ENCODE peak calls at places on chromosomes 7 and 10, in four cellular contexts. One of them, this sample, is unnamed.

GRCh38 chr7:46215987-46216567 is 295.0 kb upstream of the IGFBP3 start:
- DNase-seq in endothelial cell of umbilical vein: no peak
- DNase-seq in K562: no peak
- DNase-seq in GM12878: no peak
- DNase-seq in this sample: no peak

GRCh38 chr7:1867326-1867725 is 197.2 kb downstream of the ELFN1 start:
- DNase-seq in GM12878: no peak
- DNase-seq in endothelial cell of umbilical vein: no peak
- DNase-seq in K562: no peak
- DNase-seq in this sample: no peak

GRCh38 chr7:2242541-2243482 is 786 bp downstream of the NUDT1 start:
- DNase-seq in endothelial cell of umbilical vein: peak
- DNase-seq in GM12878: no peak
- DNase-seq in K562: peak
- DNase-seq in this sample: peak

GRCh38 chr10:23096814-23097549 is 1.6 kb downstream of the MSRB2 start:
- DNase-seq in K562: peak
- DNase-seq in endothelial cell of umbilical vein: peak
- DNase-seq in GM12878: no peak
- DNase-seq in this sample: peak

GRCh38 chr10:10794776-10795175 is 222.9 kb upstream of the CELF2 start:
- DNase-seq in GM12878: no peak
- DNase-seq in K562: no peak
- DNase-seq in endothelial cell of umbilical vein: no peak
- DNase-seq in this sample: peak

GRCh38 chr7:19378340-19378704 is 233.1 kb upstream of the FERD3L start:
- DNase-seq in K562: no peak
- DNase-seq in GM12878: no peak
- DNase-seq in endothelial cell of umbilical vein: no peak
- DNase-seq in this sample: no peak

GRCh38 chr10:57098146-57098545 is 737.1 kb upstream of the ZWINT start:
- DNase-seq in endothelial cell of umbilical vein: no peak
- DNase-seq in GM12878: no peak
- DNase-seq in K562: no peak
- DNase-seq in this sample: no peak

GRCh38 chr10:73920084-73920483 is 9.2 kb downstream of the PLAU start:
- DNase-seq in GM12878: no peak
- DNase-seq in K562: peak
- DNase-seq in endothelial cell of umbilical vein: no peak
- DNase-seq in this sample: no peak

GRCh38 chr10:1300218-1300617 is 244.0 kb downstream of the WDR37 start:
- DNase-seq in K562: no peak
- DNase-seq in GM12878: no peak
- DNase-seq in endothelial cell of umbilical vein: no peak
- DNase-seq in this sample: no peak

GRCh38 chr7:18488047-18488446 is 7.5 kb upstream of the HDAC9 start:
- DNase-seq in GM12878: no peak
- DNase-seq in K562: no peak
- DNase-seq in endothelial cell of umbilical vein: no peak
- DNase-seq in this sample: no peak

GRCh38 chr7:47484923-47485639 is 96.8 kb downstream of the TNS3 start:
- DNase-seq in K562: no peak
- DNase-seq in endothelial cell of umbilical vein: no peak
- DNase-seq in GM12878: no peak
- DNase-seq in this sample: no peak

GRCh38 chr7:38198356-38198755 is 20.3 kb downstream of the STARD3NL start:
- DNase-seq in GM12878: no peak
- DNase-seq in K562: no peak
- DNase-seq in endothelial cell of umbilical vein: no peak
- DNase-seq in this sample: peak

GRCh38 chr7:4472739-4473138 is 209.4 kb upstream of the FOXK1 start:
- DNase-seq in GM12878: no peak
- DNase-seq in K562: no peak
- DNase-seq in endothelial cell of umbilical vein: no peak
- DNase-seq in this sample: no peak

GRCh38 chr10:72083234-72084093 is 4.9 kb downstream of the SPOCK2 start:
- DNase-seq in GM12878: no peak
- DNase-seq in K562: no peak
- DNase-seq in endothelial cell of umbilical vein: no peak
- DNase-seq in this sample: no peak

GRCh38 chr10:119251315-119251708 is 43.9 kb downstream of the GRK5 start:
- DNase-seq in endothelial cell of umbilical vein: peak
- DNase-seq in GM12878: no peak
- DNase-seq in K562: peak
- DNase-seq in this sample: peak

GRCh38 chr10:7291487-7292113 is 119.2 kb downstream of the SFMBT2 start:
- DNase-seq in K562: no peak
- DNase-seq in GM12878: no peak
- DNase-seq in endothelial cell of umbilical vein: no peak
- DNase-seq in this sample: no peak

GRCh38 chr10:132417249-132417878 is 20.4 kb downstream of the PWWP2B start:
- DNase-seq in K562: no peak
- DNase-seq in GM12878: no peak
- DNase-seq in endothelial cell of umbilical vein: no peak
- DNase-seq in this sample: no peak

GRCh38 chr10:10120671-10121070 is 897.0 kb upstream of the CELF2 start:
- DNase-seq in endothelial cell of umbilical vein: no peak
- DNase-seq in GM12878: no peak
- DNase-seq in K562: no peak
- DNase-seq in this sample: no peak

GRCh38 chr10:51405580-51406367 is 293.6 kb downstream of the CSTF2T start:
- DNase-seq in K562: no peak
- DNase-seq in endothelial cell of umbilical vein: peak
- DNase-seq in GM12878: no peak
- DNase-seq in this sample: peak

GRCh38 chr10:78389419-78389818 is 355.8 kb downstream of the RPS24 start:
- DNase-seq in GM12878: no peak
- DNase-seq in K562: no peak
- DNase-seq in endothelial cell of umbilical vein: no peak
- DNase-seq in this sample: no peak

GRCh38 chr10:75461672-75462649 is 30.5 kb downstream of the LRMDA start:
- DNase-seq in endothelial cell of umbilical vein: no peak
- DNase-seq in K562: no peak
- DNase-seq in GM12878: no peak
- DNase-seq in this sample: no peak

GRCh38 chr10:102675151-102675886 is 31.0 kb downstream of the TRIM8 start:
- DNase-seq in endothelial cell of umbilical vein: no peak
- DNase-seq in GM12878: no peak
- DNase-seq in K562: no peak
- DNase-seq in this sample: no peak

GRCh38 chr10:128870830-128871597 is 596.0 kb upstream of the MGMT start:
- DNase-seq in GM12878: no peak
- DNase-seq in endothelial cell of umbilical vein: no peak
- DNase-seq in K562: no peak
- DNase-seq in this sample: no peak

GRCh38 chr10:80772596-80772995 is 234.9 kb downstream of the SH2D4B start:
- DNase-seq in endothelial cell of umbilical vein: no peak
- DNase-seq in GM12878: no peak
- DNase-seq in K562: no peak
- DNase-seq in this sample: no peak

GRCh38 chr7:24757799-24758275 is 573 bp upstream of the GSDME start:
- DNase-seq in GM12878: no peak
- DNase-seq in K562: no peak
- DNase-seq in endothelial cell of umbilical vein: no peak
- DNase-seq in this sample: peak

GRCh38 chr7:94315011-94315410 is 79.7 kb upstream of the COL1A2 start:
- DNase-seq in endothelial cell of umbilical vein: peak
- DNase-seq in K562: no peak
- DNase-seq in GM12878: no peak
- DNase-seq in this sample: peak

GRCh38 chr7:28052933-28053332 is 127.7 kb downstream of the JAZF1 start:
- DNase-seq in GM12878: no peak
- DNase-seq in K562: no peak
- DNase-seq in endothelial cell of umbilical vein: peak
- DNase-seq in this sample: peak

GRCh38 chr7:32507416-32507815 is 12.1 kb downstream of the AVL9 start:
- DNase-seq in K562: no peak
- DNase-seq in GM12878: no peak
- DNase-seq in endothelial cell of umbilical vein: no peak
- DNase-seq in this sample: no peak

GRCh38 chr7:103714377-103714927 is 268.4 kb upstream of the SLC26A5 start:
- DNase-seq in K562: no peak
- DNase-seq in GM12878: no peak
- DNase-seq in endothelial cell of umbilical vein: no peak
- DNase-seq in this sample: no peak

GRCh38 chr10:13221572-13221971 is 12.6 kb downstream of the UCMA start:
- DNase-seq in GM12878: no peak
- DNase-seq in K562: no peak
- DNase-seq in endothelial cell of umbilical vein: no peak
- DNase-seq in this sample: no peak

GRCh38 chr7:144674550-144674949 is 161.3 kb downstream of the TPK1 start:
- DNase-seq in endothelial cell of umbilical vein: no peak
- DNase-seq in K562: no peak
- DNase-seq in GM12878: no peak
- DNase-seq in this sample: no peak

DNA sequence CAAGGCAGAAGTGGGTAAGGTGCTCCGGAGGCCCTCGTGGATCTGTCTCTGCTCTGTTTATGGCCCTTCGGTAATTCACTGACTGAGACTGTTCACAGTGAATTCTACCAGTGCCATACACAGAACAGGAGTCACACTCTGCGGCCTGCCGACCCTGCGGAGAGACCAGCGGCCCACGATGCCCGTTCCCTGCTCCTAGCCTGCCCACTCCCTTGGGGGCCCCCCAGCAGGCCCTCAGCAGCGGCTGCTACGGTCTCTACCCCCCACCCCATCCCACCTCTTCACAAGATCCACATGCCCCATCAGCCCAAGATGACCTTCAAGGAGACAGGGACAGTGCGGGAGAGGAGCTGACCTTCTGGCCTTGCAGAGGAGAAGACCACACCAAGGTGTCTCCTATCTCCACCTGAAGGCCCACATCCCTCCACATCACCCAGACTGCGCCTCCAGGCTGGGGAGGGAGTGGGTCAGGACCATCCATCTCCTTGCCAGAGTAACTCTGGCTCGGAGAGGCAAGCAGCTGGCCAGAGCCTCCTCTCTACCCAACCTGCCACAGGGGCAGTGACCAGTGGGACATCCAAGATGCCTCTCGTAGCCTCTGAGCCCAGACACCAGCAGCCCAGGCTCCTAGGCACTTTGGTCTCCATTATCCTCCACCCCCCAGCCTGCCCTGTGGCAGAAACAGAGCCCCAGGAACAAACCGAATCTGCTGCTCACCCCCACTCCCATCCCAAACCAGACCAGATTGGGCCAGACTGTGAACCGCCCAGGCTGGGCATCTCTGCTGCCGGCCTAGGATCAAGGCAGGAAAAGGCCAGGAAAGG is 163.6 kb downstream of the NRF1 start:
- DNase-seq in K562: no peak
- DNase-seq in endothelial cell of umbilical vein: no peak
- DNase-seq in GM12878: no peak
- DNase-seq in this sample: no peak
- H3K4me3 ChIP-seq in K562: no peak
- H3K4me3 ChIP-seq in endothelial cell of umbilical vein: no peak
- H3K4me3 ChIP-seq in GM12878: no peak
- H3K4me3 ChIP-seq in this sample: no peak

GRCh38 chr7:95321720-95322119 is 2.6 kb downstream of the PON1 start:
- DNase-seq in GM12878: no peak
- DNase-seq in endothelial cell of umbilical vein: no peak
- DNase-seq in K562: no peak
- DNase-seq in this sample: no peak

GRCh38 chr7:95323410-95324129 is 762 bp downstream of the PON1 start:
- DNase-seq in endothelial cell of umbilical vein: no peak
- DNase-seq in K562: no peak
- DNase-seq in GM12878: no peak
- DNase-seq in this sample: no peak

GRCh38 chr7:95322874-95323273 is 1.5 kb downstream of the PON1 start:
- DNase-seq in endothelial cell of umbilical vein: no peak
- DNase-seq in K562: no peak
- DNase-seq in GM12878: no peak
- DNase-seq in this sample: no peak

GRCh38 chr7:95322396-95322795 is 1.9 kb downstream of the PON1 start:
- DNase-seq in K562: no peak
- DNase-seq in GM12878: no peak
- DNase-seq in endothelial cell of umbilical vein: no peak
- DNase-seq in this sample: no peak

GRCh38 chr7:95324396-95324795 is at the start of gene PON1:
- DNase-seq in endothelial cell of umbilical vein: no peak
- DNase-seq in K562: peak
- DNase-seq in GM12878: no peak
- DNase-seq in this sample: no peak
- TF ChIP-seq FOS in endothelial cell of umbilical vein: no peak
- TF ChIP-seq FOS in K562: no peak
- TF ChIP-seq FOS in GM12878: no peak
- TF ChIP-seq FOS in this sample: no peak

GRCh38 chr7:29844614-29845013 is 38.3 kb downstream of the WIPF3 start:
- DNase-seq in endothelial cell of umbilical vein: no peak
- DNase-seq in GM12878: no peak
- DNase-seq in K562: no peak
- DNase-seq in this sample: no peak

GRCh38 chr7:29840701-29841100 is 34.4 kb downstream of the WIPF3 start:
- DNase-seq in GM12878: no peak
- DNase-seq in K562: no peak
- DNase-seq in endothelial cell of umbilical vein: no peak
- DNase-seq in this sample: no peak

GRCh38 chr7:29841926-29842671 is 35.8 kb downstream of the WIPF3 start:
- DNase-seq in GM12878: no peak
- DNase-seq in K562: peak
- DNase-seq in endothelial cell of umbilical vein: no peak
- DNase-seq in this sample: no peak

GRCh38 chr7:29843738-29844137 is 37.4 kb downstream of the WIPF3 start:
- DNase-seq in endothelial cell of umbilical vein: no peak
- DNase-seq in GM12878: no peak
- DNase-seq in K562: no peak
- DNase-seq in this sample: no peak

GRCh38 chr7:29843106-29843505 is 36.8 kb downstream of the WIPF3 start:
- DNase-seq in GM12878: no peak
- DNase-seq in K562: no peak
- DNase-seq in endothelial cell of umbilical vein: no peak
- DNase-seq in this sample: no peak
- H3K4me3 ChIP-seq in GM12878: no peak
- H3K4me3 ChIP-seq in K562: no peak
- H3K4me3 ChIP-seq in endothelial cell of umbilical vein: no peak
- H3K4me3 ChIP-seq in this sample: no peak

DNA sequence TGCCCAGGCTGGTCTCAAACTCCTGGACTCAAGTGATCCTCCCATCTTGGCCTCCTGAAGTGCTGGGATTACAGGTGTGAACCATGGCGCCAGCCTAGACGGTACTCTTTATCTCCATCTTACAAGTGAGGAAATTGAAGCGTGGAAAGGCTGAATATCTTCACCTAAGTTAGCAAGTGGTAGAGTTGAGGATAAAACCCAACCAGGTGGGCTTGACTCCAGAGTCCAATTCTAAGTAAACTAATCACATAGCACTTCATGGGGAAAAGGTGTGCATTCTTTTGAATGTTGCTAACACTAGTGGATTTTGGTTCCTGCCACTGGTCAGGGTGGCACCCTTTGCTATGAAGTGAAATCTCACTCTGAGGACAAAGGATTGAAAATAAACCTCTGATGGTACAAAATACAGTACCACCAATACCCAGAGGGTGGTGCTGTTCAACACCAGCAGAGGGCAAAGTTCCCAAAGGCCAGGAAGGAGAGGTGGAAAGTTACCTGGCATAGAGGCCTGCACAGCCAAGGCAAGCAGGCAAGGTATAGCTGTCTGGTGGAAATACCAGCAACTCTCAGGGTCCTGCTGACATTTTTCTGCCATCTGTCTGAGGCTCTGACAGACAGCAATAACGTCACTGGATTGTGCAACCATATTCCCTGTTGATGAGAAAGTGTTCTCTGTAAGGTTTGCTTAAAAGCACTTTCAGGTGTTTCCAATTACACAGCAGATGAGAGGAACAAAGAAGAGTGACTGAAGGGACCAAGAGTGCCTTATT is 17.6 kb downstream of the ZDHHC16 start:
- DNase-seq in endothelial cell of umbilical vein: peak
- DNase-seq in K562: peak
- DNase-seq in GM12878: peak
- DNase-seq in this sample: peak
- TF ChIP-seq FOS in endothelial cell of umbilical vein: no peak
- TF ChIP-seq FOS in K562: no peak
- TF ChIP-seq FOS in GM12878: no peak
- TF ChIP-seq FOS in this sample: no peak